ENCODE peak calls at places on chromosome 15, in six cellular contexts. E is neural progenitor cell; V is activated CD8-positive, alpha-beta T cell treated with anti-CD3 and anti-CD28 coated beads for 36 hours; H is nephron progenitor cell; X is natural killer cell; Y is heart left ventricle. O is an unnamed sample.

GRCh38 chr15:54304321-54304720 is 326.1 kb downstream of the UNC13C start:
- DNase-seq in H (no peak), E (no peak), V (no peak), X (no peak), Y (no peak), O (no peak)

GRCh38 chr15:72475674-72476073 is 1.5 kb downstream of the ARIH1 start:
- DNase-seq in E (no peak), X (no peak), Y (no peak), V (no peak), H (no peak), O (no peak)

GRCh38 chr15:23035964-23036566 is 3.3 kb downstream of the TUBGCP5 start:
- DNase-seq in V (peak), E (peak), H (peak), Y (no peak), X (peak), O (peak)

GRCh38 chr15:57310876-57311275 is 65.4 kb upstream of the CGNL1 start:
- DNase-seq in X (no peak), V (no peak), Y (no peak), H (no peak), E (no peak), O (no peak)

GRCh38 chr15:49847937-49848823 is 227.3 kb downstream of the DTWD1 start:
- DNase-seq in X (no peak), Y (no peak), E (no peak), V (no peak), H (no peak), O (no peak)

GRCh38 chr15:99634576-99634975 is 68.8 kb downstream of the MEF2A start:
- DNase-seq in Y (peak), E (no peak), V (no peak), H (no peak), X (no peak), O (no peak)

GRCh38 chr15:40061212-40061901 is 22.4 kb upstream of the SRP14 start:
- DNase-seq in Y (no peak), X (no peak), E (no peak), H (no peak), V (peak), O (no peak)

GRCh38 chr15:67116742-67117141 is 51.3 kb downstream of the SMAD3 start:
- DNase-seq in X (no peak), H (no peak), E (no peak), V (no peak), Y (no peak), O (no peak)

GRCh38 chr15:61584410-61584809 is 355.3 kb upstream of the RORA start:
- DNase-seq in Y (no peak), X (no peak), H (no peak), V (no peak), E (peak), O (no peak)

GRCh38 chr15:67030036-67030762 is 35.2 kb upstream of the SMAD3 start:
- DNase-seq in E (peak), Y (no peak), H (no peak), X (no peak), V (no peak), O (no peak)

GRCh38 chr15:65980824-65981456 is 111.6 kb downstream of the RAB11A start:
- DNase-seq in V (peak), X (no peak), H (peak), E (peak), Y (peak), O (peak)

GRCh38 chr15:33955945-33956344 is 12.4 kb upstream of the CHRM5 start:
- DNase-seq in Y (no peak), V (no peak), E (no peak), H (no peak), X (no peak), O (no peak)

GRCh38 chr15:40787344-40787841 is 17.6 kb downstream of the C15orf62 start:
- DNase-seq in H (no peak), Y (no peak), X (no peak), E (no peak), V (peak), O (peak)

GRCh38 chr15:60511351-60512157 is 32.6 kb upstream of the ICE2 start:
- DNase-seq in X (no peak), H (no peak), E (no peak), V (peak), Y (no peak), O (no peak)

GRCh38 chr15:63551400-63551799 is 45.8 kb upstream of the FBXL22 start:
- DNase-seq in V (no peak), H (no peak), X (no peak), E (no peak), Y (no peak), O (no peak)

GRCh38 chr15:29088666-29089065 is 181.0 kb downstream of the NSMCE3 start:
- DNase-seq in E (no peak), V (no peak), X (no peak), H (no peak), Y (no peak), O (no peak)

GRCh38 chr15:79682851-79683288 is 213.9 kb downstream of the MTHFS start:
- DNase-seq in Y (no peak), E (no peak), V (no peak), X (no peak), H (no peak), O (no peak)

GRCh38 chr15:99424978-99425665 is 140.7 kb upstream of the MEF2A start:
- DNase-seq in V (peak), Y (peak), H (no peak), X (peak), E (no peak), O (peak)

GRCh38 chr15:29570121-29570930 is 251.9 kb downstream of the TJP1 start:
- DNase-seq in E (peak), H (peak), Y (no peak), X (no peak), V (no peak), O (peak)

GRCh38 chr15:99071091-99071680 is 33.7 kb upstream of the SYNM start:
- DNase-seq in E (no peak), V (no peak), H (no peak), Y (no peak), X (no peak), O (no peak)

GRCh38 chr15:48426047-48426446 is 94.8 kb downstream of the DUT start:
- DNase-seq in E (no peak), V (no peak), H (no peak), X (no peak), Y (no peak), O (peak)

GRCh38 chr15:99450896-99451358 is 114.9 kb upstream of the MEF2A start:
- DNase-seq in V (peak), Y (peak), X (peak), H (no peak), E (peak), O (peak)

GRCh38 chr15:94360251-94360671 is 128.9 kb downstream of the MCTP2 start:
- DNase-seq in Y (no peak), H (no peak), E (no peak), X (no peak), V (no peak), O (no peak)

GRCh38 chr15:33148129-33148850 is 46.2 kb downstream of the FMN1 start:
- DNase-seq in E (no peak), X (no peak), V (peak), Y (no peak), H (no peak), O (no peak)

GRCh38 chr15:28014623-28015200 is 84.4 kb downstream of the OCA2 start:
- DNase-seq in V (no peak), X (no peak), E (no peak), H (no peak), Y (no peak), O (no peak)

GRCh38 chr15:99324082-99324620 is 72.9 kb downstream of the LRRC28 start:
- DNase-seq in Y (no peak), E (no peak), H (no peak), X (no peak), V (peak), O (peak)

GRCh38 chr15:83300826-83301225 is 16.4 kb upstream of the BNC1 start:
- DNase-seq in Y (no peak), V (no peak), X (no peak), E (no peak), H (no peak), O (no peak)

GRCh38 chr15:41996921-41997592 is 23.8 kb downstream of the PLA2G4E start:
- DNase-seq in E (no peak), Y (no peak), X (no peak), V (no peak), H (no peak), O (no peak)

DNA sequence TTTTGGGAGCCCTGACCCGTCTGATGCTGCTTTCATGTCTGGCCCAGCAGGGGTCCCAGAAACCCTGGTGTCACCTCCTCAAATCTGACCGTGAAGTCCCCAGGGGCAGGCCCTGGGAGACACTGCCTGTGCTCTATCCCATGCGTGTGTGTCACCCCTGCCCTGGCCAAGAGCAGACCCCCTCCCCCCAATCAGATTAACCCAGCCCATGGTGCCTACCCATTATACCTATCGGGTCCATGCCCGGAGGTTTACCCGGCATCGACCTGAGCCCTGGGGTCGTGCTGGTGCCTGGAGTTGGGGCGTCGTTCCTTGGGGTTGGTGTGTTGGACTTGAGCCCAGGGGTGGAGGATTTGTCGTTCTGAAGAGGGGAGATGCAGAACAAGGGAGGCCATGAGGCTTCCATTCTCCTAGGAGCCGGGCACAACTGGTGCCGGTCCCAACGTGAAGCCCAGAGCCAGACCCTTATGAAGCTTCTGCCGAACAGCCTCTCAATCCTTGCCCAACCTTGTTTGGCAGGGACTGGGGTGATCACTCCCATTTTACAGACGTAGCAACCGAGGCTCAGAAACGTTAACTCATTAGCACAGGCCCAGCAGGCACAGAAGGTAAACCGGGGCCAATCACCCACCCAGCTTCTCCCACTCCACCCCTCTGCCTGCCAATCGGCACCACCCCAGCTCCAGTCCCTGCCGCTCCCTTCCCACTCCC is 39.6 kb downstream of the TLE3 start:
- DNase-seq in E (no peak), X (no peak), V (no peak), H (no peak), Y (peak), O (no peak)
- TF ChIP-seq CTCF in E (no peak), X (no peak), V (no peak), H (no peak), Y (no peak), O (no peak)

DNA sequence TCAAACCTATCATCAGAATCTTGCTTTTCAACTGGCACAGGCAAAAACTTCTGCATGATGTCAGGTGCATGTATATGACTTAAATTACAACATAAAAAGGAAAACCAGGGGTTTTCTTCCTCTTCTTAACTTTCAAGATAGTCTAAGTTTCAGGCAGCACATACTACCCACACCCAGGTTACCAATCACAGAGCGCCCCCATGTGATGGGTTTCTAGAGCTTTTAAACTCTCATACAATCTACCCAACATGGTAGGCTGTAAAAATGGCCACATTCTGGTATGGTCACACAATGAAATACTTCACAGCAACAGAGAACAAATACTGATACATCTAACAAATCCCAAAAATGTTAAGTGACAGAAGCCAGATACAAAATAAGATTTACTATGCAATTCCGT is 7.4 kb downstream of the MESD start:
- DNase-seq in X (no peak), H (no peak), V (peak), E (no peak), Y (no peak), O (no peak)
- TF ChIP-seq CTCF in X (no peak), H (no peak), V (no peak), E (peak), Y (no peak), O (peak)

DNA sequence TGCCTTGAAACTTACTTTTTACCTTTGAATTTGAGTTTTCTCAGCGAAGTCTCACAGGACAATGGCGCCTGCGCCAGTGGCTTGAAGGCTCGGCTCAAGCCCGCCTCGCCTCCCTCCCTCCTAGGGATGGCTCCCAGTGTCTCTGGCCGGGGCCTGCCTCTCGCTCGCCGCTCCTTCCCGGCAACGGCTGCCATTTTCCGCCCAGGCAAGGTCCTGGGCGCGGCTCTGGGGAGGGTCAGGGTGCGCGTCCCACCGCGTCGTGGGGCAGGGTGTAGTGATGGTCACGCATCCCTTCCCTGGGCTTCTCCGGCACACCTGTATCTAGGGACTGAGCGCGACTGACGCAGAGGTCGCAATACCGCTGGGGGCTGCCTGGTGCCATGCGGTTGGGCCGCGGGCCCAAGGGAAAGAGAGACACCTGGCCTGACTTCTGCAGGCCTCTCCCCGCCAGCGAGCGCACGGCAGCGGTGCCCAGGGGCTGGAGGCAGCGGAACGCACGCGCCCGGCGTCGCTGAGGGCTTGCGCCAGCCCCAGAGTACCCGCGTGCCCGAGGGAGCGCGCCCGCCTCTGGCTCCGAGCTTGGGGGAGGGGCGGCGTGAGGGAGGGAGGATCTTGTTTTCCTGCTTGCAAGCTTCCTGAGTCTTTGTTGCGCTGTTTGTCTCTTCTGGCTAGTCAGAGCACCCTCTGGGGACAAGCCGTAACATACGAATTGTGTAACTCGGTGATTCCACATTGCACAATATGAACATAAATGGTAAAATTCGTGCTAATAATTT is 20.7 kb upstream of the FEM1B start:
- DNase-seq in E (peak), V (peak), X (no peak), H (peak), Y (peak), O (peak)
- TF ChIP-seq CTCF in E (no peak), V (no peak), X (no peak), H (no peak), Y (no peak), O (peak)

GRCh38 chr15:89631902-89632264 is 23.4 kb downstream of the KIF7 start:
- DNase-seq in V (no peak), Y (no peak), H (no peak), E (no peak), X (no peak), O (no peak)

GRCh38 chr15:89630974-89631901 is 24.0 kb downstream of the KIF7 start:
- DNase-seq in Y (no peak), E (no peak), H (no peak), V (no peak), X (no peak), O (peak)

GRCh38 chr15:89633585-89633984 is 21.7 kb downstream of the KIF7 start:
- DNase-seq in H (no peak), Y (no peak), X (no peak), E (no peak), V (no peak), O (no peak)

GRCh38 chr15:89630260-89630659 is 25.0 kb downstream of the KIF7 start:
- DNase-seq in Y (no peak), E (no peak), H (no peak), V (no peak), X (no peak), O (no peak)

DNA sequence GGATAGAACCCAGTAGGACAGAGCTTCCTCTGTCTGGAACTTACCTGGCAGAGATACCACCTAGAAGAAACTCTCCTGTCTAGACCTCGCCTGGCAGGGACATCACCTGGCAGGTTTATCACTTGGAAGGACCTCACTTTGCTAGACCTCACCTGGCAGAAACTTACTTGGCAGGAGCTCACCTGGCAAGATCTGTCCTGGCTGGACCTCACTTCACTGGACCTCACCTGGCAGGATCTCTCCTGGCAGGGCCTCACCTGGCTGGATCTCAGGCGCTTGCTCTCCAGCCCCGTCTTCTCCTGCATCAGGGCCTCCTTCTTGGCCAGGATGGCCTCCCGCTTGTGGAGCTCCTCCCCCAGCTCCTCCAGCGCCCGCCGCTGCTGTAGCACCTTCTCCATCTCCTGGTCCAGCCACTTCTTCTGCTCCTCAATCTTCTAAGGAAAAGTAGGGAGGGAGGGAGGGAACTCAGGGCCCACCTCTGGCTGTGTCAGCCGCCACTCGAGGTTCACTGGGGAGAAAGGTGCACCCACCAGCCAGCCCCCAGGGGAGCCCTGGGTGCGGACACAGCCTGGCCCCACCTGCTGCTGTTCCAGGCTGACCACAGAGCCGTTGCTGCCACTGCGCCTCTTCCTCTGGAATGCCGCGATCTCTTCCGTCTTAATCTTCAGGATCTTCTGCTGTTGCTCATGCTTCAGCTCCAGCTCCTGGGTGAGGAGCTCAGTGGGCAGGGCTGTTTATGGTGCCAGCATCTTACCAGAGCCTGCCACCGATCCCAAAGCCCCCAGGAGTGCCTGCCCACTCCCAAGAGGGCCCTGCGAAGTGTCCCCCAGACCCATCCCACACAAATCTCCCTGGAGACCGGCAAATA is 22.5 kb downstream of the KIF7 start:
- DNase-seq in V (no peak), Y (no peak), X (no peak), E (no peak), H (no peak), O (no peak)
- TF ChIP-seq CTCF in V (no peak), Y (no peak), X (no peak), E (no peak), H (no peak), O (no peak)

GRCh38 chr15:100914876-100915275 is 4.3 kb upstream of the LRRK1 start:
- DNase-seq in V (no peak), Y (no peak), H (no peak), X (no peak), E (peak), O (no peak)
- TF ChIP-seq CTCF in V (no peak), Y (no peak), H (peak), X (no peak), E (peak), O (peak)

GRCh38 chr15:91522609-91523332 is 330.7 kb upstream of the SLCO3A1 start:
- DNase-seq in V (no peak), H (no peak), Y (no peak), X (no peak), E (peak), O (peak)
- TF ChIP-seq CTCF in V (peak), H (no peak), Y (no peak), X (peak), E (peak), O (peak)

GRCh38 chr15:78004919-78005634 is 72.4 kb downstream of the TBC1D2B start:
- DNase-seq in V (no peak), X (no peak), H (no peak), Y (peak), E (no peak), O (peak)
- TF ChIP-seq CTCF in V (no peak), X (no peak), H (no peak), Y (no peak), E (no peak), O (peak)

DNA sequence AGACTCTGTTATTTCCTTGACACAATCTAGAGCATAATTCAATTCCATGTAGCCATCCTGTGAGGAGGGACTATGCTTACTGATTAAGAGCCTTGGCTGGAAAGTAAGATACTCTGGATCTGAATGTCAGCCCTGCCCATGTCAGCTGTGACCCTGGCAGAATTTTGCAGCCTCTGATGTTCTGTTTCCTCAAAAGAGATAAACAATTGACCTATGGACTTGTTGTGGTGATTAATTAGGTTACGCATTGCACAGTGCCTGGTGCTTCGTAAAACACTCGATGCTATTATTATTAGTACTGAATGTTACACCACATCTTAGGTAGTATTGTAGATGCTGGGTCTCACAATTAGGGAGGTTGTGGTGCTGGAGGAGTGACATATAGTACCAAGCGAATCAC is 161.3 kb upstream of the MEIS2 start:
- DNase-seq in X (no peak), E (no peak), Y (no peak), H (no peak), V (no peak), O (no peak)
- TF ChIP-seq CTCF in X (no peak), E (no peak), Y (no peak), H (no peak), V (no peak), O (no peak)